ENCODE peak calls at places on chromosomes 1 and 21, in four cellular contexts. V is stomach, T is cardiac muscle cell, Z is thyroid gland. P is an unnamed sample.

GRCh38 chr1:22814176-22815042 is 103.8 kb downstream of the EPHB2 start:
- DNase-seq in V (no peak), T (no peak), Z (peak), P (no peak)

GRCh38 chr1:186872356-186872755 is 43.6 kb downstream of the PLA2G4A start:
- DNase-seq in V (no peak), T (no peak), Z (no peak), P (no peak)

GRCh38 chr1:19421365-19421764 is 64.0 kb downstream of the CAPZB start:
- DNase-seq in V (no peak), T (no peak), Z (no peak), P (no peak)

GRCh38 chr1:240337795-240338194 is 246.1 kb downstream of the FMN2 start:
- DNase-seq in V (no peak), T (peak), Z (peak), P (no peak)

GRCh38 chr1:67645495-67646144 is 39.4 kb upstream of the GADD45A start:
- DNase-seq in V (peak), T (no peak), Z (peak), P (peak)

GRCh38 chr1:113940365-113941244 is 11.5 kb downstream of the HIPK1 start:
- DNase-seq in V (no peak), T (no peak), Z (no peak), P (peak)

GRCh38 chr1:6924891-6925290 is 139.6 kb downstream of the CAMTA1 start:
- DNase-seq in V (no peak), T (peak), Z (no peak), P (no peak)

GRCh38 chr21:28614816-28615215 is 377.9 kb downstream of the LTN1 start:
- DNase-seq in V (no peak), T (no peak), Z (no peak), P (no peak)

GRCh38 chr1:110211503-110212164 is 1.5 kb downstream of the KCNC4 start:
- DNase-seq in V (no peak), T (no peak), Z (no peak), P (no peak)

GRCh38 chr1:26284597-26285351 is 4.9 kb downstream of the SH3BGRL3 start:
- DNase-seq in V (peak), T (peak), Z (peak), P (no peak)

GRCh38 chr1:171298696-171299095 is 15.3 kb upstream of the FMO4 start:
- DNase-seq in V (no peak), T (no peak), Z (no peak), P (no peak)

GRCh38 chr21:29511076-29511475 is 212.4 kb downstream of the BACH1 start:
- DNase-seq in V (no peak), T (no peak), Z (no peak), P (no peak)

GRCh38 chr1:14602131-14602530 is 3.6 kb downstream of the KAZN start:
- DNase-seq in V (peak), T (peak), Z (peak), P (no peak)

DNA sequence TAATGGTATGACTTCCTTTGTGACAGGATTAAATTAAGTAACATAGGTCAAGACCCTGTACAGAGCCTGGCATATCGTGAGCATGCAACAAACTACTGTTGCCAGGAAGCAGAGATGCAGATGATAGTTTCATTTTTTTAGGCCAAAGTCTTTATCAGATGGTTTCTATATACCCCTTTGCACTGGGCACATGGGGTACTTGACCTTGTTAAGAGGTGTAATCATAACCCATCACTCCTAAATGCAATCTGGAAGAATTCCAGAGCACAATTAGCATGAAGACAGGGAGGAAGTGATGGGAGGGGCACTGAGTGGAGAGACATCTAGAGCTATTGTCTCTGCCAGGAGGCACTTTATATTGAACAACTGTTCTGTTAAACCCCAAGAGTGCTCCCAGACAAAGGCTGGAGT is 22.1 kb downstream of the ZBTB17 start:
- DNase-seq in V (no peak), T (peak), Z (no peak), P (no peak)
- TF ChIP-seq CTCF in V (no peak), T (no peak), Z (no peak), P (no peak)

GRCh38 chr21:37335053-37335452 is 31.5 kb upstream of the DYRK1A start:
- DNase-seq in V (no peak), T (no peak), Z (no peak), P (no peak)
- H3K27ac ChIP-seq in V (no peak), T (no peak), Z (no peak), P (no peak)

DNA sequence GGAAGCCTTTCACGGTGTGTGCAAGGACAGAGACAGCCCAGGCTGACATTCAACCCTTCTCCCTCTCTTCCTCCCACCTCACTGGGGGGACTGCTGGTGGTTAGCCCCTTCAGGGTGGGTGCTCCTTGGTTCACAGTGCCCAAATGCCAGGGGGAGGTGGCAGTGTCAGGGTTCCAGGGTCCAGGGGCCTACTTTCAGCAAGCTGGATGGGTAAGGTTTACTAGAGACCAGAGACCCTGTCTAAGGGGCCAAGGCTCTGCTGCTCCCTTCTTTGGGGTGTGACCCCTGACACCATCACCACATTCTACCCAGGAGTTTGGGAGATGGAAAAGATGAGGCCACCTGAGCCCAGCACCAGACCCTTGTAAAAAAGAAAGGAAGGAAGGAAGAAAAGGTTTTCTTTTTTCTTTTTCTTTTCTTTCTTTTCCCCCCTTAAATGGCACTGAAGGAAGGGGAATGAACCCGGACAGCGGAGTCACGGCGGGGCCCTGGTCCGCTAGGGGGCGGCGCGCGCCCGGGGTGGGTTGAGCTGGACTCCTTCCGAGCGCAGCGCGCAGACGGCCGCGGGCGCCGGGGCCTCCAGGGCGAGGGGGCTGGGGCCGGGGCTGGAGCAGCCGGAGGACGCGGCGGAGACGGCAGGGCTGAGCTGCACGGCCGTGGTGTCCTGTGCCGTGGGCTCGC is 18.8 kb downstream of the KNCN start:
- DNase-seq in V (peak), T (peak), Z (peak), P (no peak)
- TF ChIP-seq CTCF in V (no peak), T (peak), Z (peak), P (peak)

DNA sequence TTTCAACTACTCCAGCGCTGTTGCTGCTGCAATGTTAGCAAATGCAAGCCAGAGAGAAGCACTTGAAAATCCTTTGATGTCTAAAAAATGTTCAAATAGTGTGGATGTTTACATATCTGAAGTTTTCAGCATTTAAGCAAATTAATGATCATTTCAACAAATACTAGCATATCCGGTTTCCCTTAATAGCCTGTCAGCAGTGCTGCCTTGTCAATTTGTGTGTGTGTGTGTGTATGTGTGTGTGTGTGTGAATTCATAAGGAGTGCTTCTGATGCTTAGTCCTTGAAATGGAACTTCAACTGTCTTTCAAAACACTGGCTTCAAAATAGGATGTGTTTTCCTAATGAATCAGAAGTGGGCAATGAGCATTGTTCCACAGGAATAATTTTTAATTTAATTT is 48.1 kb upstream of the WNT2B start:
- DNase-seq in V (no peak), T (peak), Z (peak), P (no peak)
- H3K27ac ChIP-seq in V (no peak), T (no peak), Z (peak), P (no peak)